ENCODE peak calls at places on chromosomes 4 and X, in eight cellular contexts. X is mesenchymal stem cell; W is thoracic aorta; C is A549; Y is CD8-positive, alpha-beta memory T cell; P is lung; F is activated T-cell treated with anti-CD3 and anti-CD28 coated beads, Interleukin-2, amount 50 U/mL, for 1 hour; D is T-helper 1 cell. O is an unnamed sample.

GRCh38 chrX:15946783-15947550 is 92.4 kb upstream of the AP1S2 start:
- DNase-seq in C (no peak), F (no peak), Y (no peak), D (no peak), W (no peak), X (peak; percentile 83), P (no peak), O (no peak)

GRCh38 chr4:118760092-118760491 is 74.9 kb downstream of the METTL14 start:
- DNase-seq in P (no peak), W (no peak), C (no peak), D (no peak), X (no peak), F (no peak), Y (no peak), O (no peak)

GRCh38 chrX:49172280-49172780 is 632 bp downstream of the PLP2 start:
- DNase-seq in D (peak; percentile 60), P (peak; percentile 70), C (no peak), X (peak; percentile 49), Y (peak; percentile 41), F (peak; percentile 76), W (no peak), O (peak; percentile 83)

GRCh38 chrX:54198262-54198661 is 15.2 kb upstream of the FAM120C start:
- DNase-seq in F (no peak), X (no peak), C (no peak), W (no peak), D (no peak), P (no peak), Y (no peak), O (no peak)

GRCh38 chrX:31336419-31336818 is 264.6 kb upstream of the FTHL17 start:
- DNase-seq in W (no peak), P (no peak), Y (no peak), X (no peak), F (no peak), C (no peak), D (no peak), O (no peak)

GRCh38 chr4:160283081-160283480 is 1180.2 kb downstream of the RAPGEF2 start:
- DNase-seq in F (no peak), Y (no peak), W (no peak), C (no peak), P (no peak), X (no peak), D (no peak), O (no peak)

GRCh38 chrX:88988796-88989195 is 241.8 kb downstream of the CPXCR1 start:
- DNase-seq in F (no peak), W (no peak), Y (no peak), P (no peak), X (no peak), D (no peak), C (no peak), O (no peak)

GRCh38 chr4:47641755-47642154 is 156.7 kb downstream of the ATP10D start:
- DNase-seq in D (no peak), Y (no peak), C (no peak), W (no peak), F (no peak), X (peak; percentile 16), P (no peak), O (no peak)

GRCh38 chr4:88672987-88673386 is 24.6 kb downstream of the NAP1L5 start:
- DNase-seq in P (no peak), W (no peak), Y (peak; percentile 15), C (no peak), X (peak; percentile 47), F (no peak), D (no peak), O (peak; percentile 27)

GRCh38 chrX:130094712-130095111 is 15.6 kb downstream of the ELF4 start:
- DNase-seq in D (no peak), C (no peak), W (no peak), X (no peak), Y (peak; percentile 5), F (no peak), P (no peak), O (peak; percentile 22)

GRCh38 chrX:110087485-110088356 is 84.8 kb downstream of the TMEM164 start:
- DNase-seq in F (no peak), Y (no peak), P (no peak), C (peak; percentile 71), X (peak; percentile 94), W (no peak), D (no peak), O (no peak)

GRCh38 chrX:1417921-1418875 is 26.3 kb upstream of the SLC25A6 start:
- DNase-seq in X (no peak), D (no peak), Y (no peak), F (peak; percentile 11), C (no peak), P (no peak), W (no peak), O (no peak)

GRCh38 chrX:49064735-49065134 is 5.9 kb downstream of the CCDC120 start:
- DNase-seq in D (no peak), X (no peak), Y (no peak), F (no peak), C (no peak), P (no peak), W (no peak), O (no peak)

GRCh38 chrX:150683536-150684146 is 9.6 kb upstream of the MTMR1 start:
- DNase-seq in C (peak; percentile 35), F (no peak), P (no peak), X (peak; percentile 46), Y (peak; percentile 55), D (no peak), W (no peak), O (peak; percentile 63)

GRCh38 chr4:140330311-140330900 is 43.0 kb upstream of the SCOC start:
- DNase-seq in W (no peak), D (no peak), P (no peak), X (peak; percentile 36), Y (no peak), C (peak; percentile 18), F (no peak), O (peak; percentile 44)

GRCh38 chrX:123993904-123994635 is 32.6 kb downstream of the STAG2 start:
- DNase-seq in C (no peak), Y (no peak), D (no peak), X (peak; percentile 64), P (no peak), F (no peak), W (no peak), O (peak; percentile 19)

GRCh38 chr4:108116423-108117168 is 52.1 kb downstream of the LEF1 start:
- DNase-seq in C (no peak), P (no peak), X (no peak), Y (peak; percentile 48), F (no peak), D (no peak), W (no peak), O (peak; percentile 17)

GRCh38 chr4:2852481-2852881 is 8.8 kb downstream of the ADD1 start:
- DNase-seq in X (no peak), P (no peak), F (peak; percentile 41), W (no peak), D (no peak), Y (peak; percentile 41), C (no peak), O (no peak)

GRCh38 chr4:159326470-159326869 is 223.6 kb downstream of the RAPGEF2 start:
- DNase-seq in P (no peak), X (no peak), W (no peak), D (no peak), F (no peak), C (no peak), Y (no peak), O (no peak)

GRCh38 chr4:109005523-109005922 is 242.7 kb upstream of the ETNPPL start:
- DNase-seq in Y (no peak), P (no peak), X (peak; percentile 78), C (no peak), F (no peak), W (no peak), D (no peak), O (no peak)

GRCh38 chr4:78155616-78156105 is 98.5 kb downstream of the FRAS1 start:
- DNase-seq in F (no peak), X (no peak), P (no peak), D (no peak), W (no peak), Y (no peak), C (no peak), O (peak; percentile 44)

GRCh38 chr4:10013722-10014121 is 7.6 kb downstream of the SLC2A9 start:
- DNase-seq in W (no peak), F (peak; percentile 28), P (peak; percentile 60), Y (no peak), X (no peak), D (no peak), C (no peak), O (peak; percentile 50)

GRCh38 chr4:42397635-42398447 is 553 bp downstream of the SHISA3 start:
- DNase-seq in X (peak; percentile 51), W (no peak), Y (peak; percentile 5), D (no peak), P (no peak), F (no peak), C (no peak), O (no peak)

GRCh38 chrX:19678941-19679340 is 163.6 kb upstream of the MAP3K15 start:
- DNase-seq in P (no peak), Y (peak; percentile 19), X (no peak), C (no peak), F (no peak), D (no peak), W (no peak), O (no peak)

GRCh38 chrX:63657821-63658220 is 127.2 kb downstream of the ARHGEF9 start:
- DNase-seq in F (no peak), C (no peak), P (peak; percentile 53), Y (no peak), W (peak; percentile 40), X (peak; percentile 78), D (no peak), O (no peak)

GRCh38 chr4:109295081-109295480 is 7.4 kb downstream of the COL25A1 start:
- DNase-seq in P (no peak), W (no peak), D (no peak), C (no peak), X (no peak), Y (no peak), F (no peak), O (no peak)

GRCh38 chr4:39348371-39349265 is 17.5 kb downstream of the RFC1 start:
- DNase-seq in F (no peak), D (no peak), W (no peak), P (no peak), Y (no peak), C (no peak), X (peak; percentile 23), O (no peak)

GRCh38 chr4:162645381-162645780 is 481.6 kb upstream of the FSTL5 start:
- DNase-seq in C (no peak), F (no peak), D (no peak), Y (no peak), X (no peak), W (no peak), P (no peak), O (peak; percentile 44)

GRCh38 chr4:74098628-74098995 is 383 bp downstream of the CXCL2 start:
- DNase-seq in X (peak; percentile 62), Y (no peak), F (no peak), D (no peak), C (no peak), P (no peak), W (no peak), O (no peak)

GRCh38 chr4:157222764-157223145 is 2.2 kb downstream of the GRIA2 start:
- DNase-seq in W (no peak), C (no peak), F (no peak), X (no peak), Y (no peak), P (no peak), D (no peak), O (peak; percentile 71)

GRCh38 chr4:66539745-66540144 is 869.5 kb upstream of the EPHA5 start:
- DNase-seq in Y (no peak), X (no peak), C (peak; percentile 2), D (no peak), P (no peak), F (no peak), W (no peak), O (no peak)

GRCh38 chr4:7474320-7474719 is 39.6 kb upstream of the PSAPL1 start:
- DNase-seq in Y (no peak), W (no peak), P (no peak), D (no peak), C (no peak), F (no peak), X (no peak), O (no peak)

GRCh38 chr4:185093573-185093972 is 49.5 kb upstream of the SLC25A4 start:
- DNase-seq in D (no peak), Y (no peak), F (no peak), W (no peak), X (no peak), P (no peak), C (no peak), O (peak; percentile 1)

GRCh38 chr4:84498203-84499026 is 677 bp downstream of the NKX6-1 start:
- DNase-seq in F (peak; percentile 27), Y (peak; percentile 21), W (no peak), X (peak; percentile 43), C (peak; percentile 9), D (no peak), P (no peak), O (peak; percentile 61)